ENCODE peak calls at places on chromosomes 16 and 17, in seven cellular contexts. L is Calu3; A is naive thymus-derived CD8-positive, alpha-beta T cell; Y is body of pancreas; Z is upper lobe of left lung; B is cardiac septum; U is stimulated activated naive B cell treated with anti-CD40 and anti-IgM and Interleukin-4, amounts not matched to agents 10 μg/mL and 1 μg/mL and 100 μg/mL, for 72 hours. O is an unnamed sample.

GRCh38 chr16:31507617-31507928 is 618 bp downstream of the RUSF1 start:
- DNase-seq in Y (no peak), L (no peak), U (no peak), B (no peak), A (no peak), Z (no peak), O (no peak)

GRCh38 chr17:6528557-6528956 is 27.8 kb downstream of the PITPNM3 start:
- DNase-seq in U (no peak), Y (no peak), L (no peak), Z (no peak), A (no peak), B (no peak), O (no peak)

GRCh38 chr16:790086-790485 is 1.7 kb downstream of the CHTF18 start:
- DNase-seq in U (no peak), Z (no peak), A (no peak), Y (no peak), L (no peak), B (no peak), O (no peak)

GRCh38 chr17:61360318-61360717 is 39.3 kb upstream of the TBX2 start:
- DNase-seq in A (no peak), L (no peak), Z (no peak), Y (no peak), B (no peak), U (no peak), O (no peak)

GRCh38 chr16:10708969-10709368 is 14.2 kb upstream of the TEKT5 start:
- DNase-seq in Z (no peak), B (no peak), L (no peak), Y (no peak), U (no peak), A (no peak), O (no peak)

GRCh38 chr17:9101356-9101755 is 80.0 kb downstream of the NTN1 start:
- DNase-seq in Z (no peak), U (no peak), L (no peak), Y (peak), A (no peak), B (no peak), O (no peak)

GRCh38 chr17:75267403-75268232 is 3.4 kb downstream of the MIF4GD start:
- DNase-seq in Z (no peak), Y (no peak), A (no peak), U (no peak), B (no peak), L (peak), O (peak)

GRCh38 chr16:17058471-17058870 is 412.3 kb downstream of the XYLT1 start:
- DNase-seq in B (no peak), L (no peak), Z (no peak), Y (no peak), U (no peak), A (no peak), O (no peak)

GRCh38 chr17:79845601-79845949 is 6.3 kb upstream of the CBX4 start:
- DNase-seq in Y (no peak), U (no peak), B (no peak), A (no peak), L (no peak), Z (peak), O (peak)

GRCh38 chr16:84138824-84139627 is 6.0 kb downstream of the HSDL1 start:
- DNase-seq in B (no peak), Z (peak), Y (no peak), U (no peak), A (no peak), L (peak), O (peak)

GRCh38 chr17:61587807-61588660 is 3.0 kb downstream of the NACA2 start:
- DNase-seq in U (no peak), B (no peak), L (no peak), Y (peak), A (no peak), Z (no peak), O (no peak)

GRCh38 chr17:1769826-1770477 is 8.1 kb downstream of the SERPINF1 start:
- DNase-seq in A (peak), L (no peak), B (no peak), Y (no peak), Z (peak), U (no peak), O (peak)

GRCh38 chr17:28188841-28189263 is 130.1 kb upstream of the TMEM97 start:
- DNase-seq in A (no peak), L (no peak), U (no peak), Y (no peak), Z (no peak), B (no peak), O (no peak)

GRCh38 chr16:66599726-66600125 is 4.8 kb upstream of the CMTM3 start:
- DNase-seq in A (peak), U (no peak), L (no peak), Z (no peak), B (no peak), Y (no peak), O (no peak)

GRCh38 chr16:22190169-22191088 is 15.6 kb upstream of the EEF2K start:
- DNase-seq in A (peak), U (peak), Z (peak), Y (peak), L (peak), B (peak), O (peak)

GRCh38 chr16:82963653-82964052 is 336.9 kb downstream of the CDH13 start:
- DNase-seq in U (no peak), B (no peak), Y (no peak), A (no peak), L (no peak), Z (no peak), O (no peak)

GRCh38 chr16:70548936-70549335 is 25.3 kb downstream of the SF3B3 start:
- DNase-seq in L (no peak), A (no peak), Y (no peak), B (no peak), U (no peak), Z (no peak), O (no peak)

O was measured in HepG2.